ENCODE peak calls at places on chromosomes 5 and 9, in four cellular contexts. One of them, this sample, is unnamed.
A peak's percentile ranks its signal among the peaks of the same experiment; 100 is the strongest.

GRCh38 chr5:2752059-2752874 is 790 bp upstream of the IRX2 start:
- DNase-seq in HCT116: no peak
- DNase-seq in WTC11: peak; percentile 52
- DNase-seq in H1: peak; percentile 67
- DNase-seq in this sample: no peak

GRCh38 chr5:51373880-51374523 is 9.2 kb upstream of the ISL1 start:
- DNase-seq in WTC11: no peak
- DNase-seq in H1: no peak
- DNase-seq in HCT116: no peak
- DNase-seq in this sample: no peak

GRCh38 chr5:78716221-78716620 is 67.6 kb upstream of the LHFPL2 start:
- DNase-seq in HCT116: no peak
- DNase-seq in WTC11: no peak
- DNase-seq in H1: no peak
- DNase-seq in this sample: no peak

GRCh38 chr9:88258587-88258986 is 120.3 kb upstream of the SPATA31C2 start:
- DNase-seq in HCT116: no peak
- DNase-seq in WTC11: no peak
- DNase-seq in H1: no peak
- DNase-seq in this sample: no peak

GRCh38 chr9:95129651-95130291 is 187.7 kb downstream of the FANCC start:
- DNase-seq in H1: no peak
- DNase-seq in HCT116: no peak
- DNase-seq in WTC11: no peak
- DNase-seq in this sample: no peak

GRCh38 chr5:32443541-32444190 is 874 bp downstream of the ZFR start:
- DNase-seq in WTC11: peak; percentile 62
- DNase-seq in HCT116: no peak
- DNase-seq in H1: peak; percentile 79
- DNase-seq in this sample: no peak

GRCh38 chr5:96335873-96336272 is 97.2 kb downstream of the PCSK1 start:
- DNase-seq in H1: no peak
- DNase-seq in HCT116: no peak
- DNase-seq in WTC11: no peak
- DNase-seq in this sample: no peak

GRCh38 chr5:135027699-135028615 is 6.1 kb downstream of the PITX1 start:
- DNase-seq in WTC11: no peak
- DNase-seq in HCT116: no peak
- DNase-seq in H1: peak; percentile 72
- DNase-seq in this sample: no peak

GRCh38 chr5:14400085-14400484 is 181.5 kb upstream of the OTULINL start:
- DNase-seq in HCT116: no peak
- DNase-seq in H1: no peak
- DNase-seq in WTC11: no peak
- DNase-seq in this sample: no peak

GRCh38 chr5:116378007-116378831 is 196.4 kb downstream of the SEMA6A start:
- DNase-seq in H1: no peak
- DNase-seq in WTC11: no peak
- DNase-seq in HCT116: no peak
- DNase-seq in this sample: no peak

GRCh38 chr9:107983191-107983603 is 493.6 kb upstream of the KLF4 start:
- DNase-seq in H1: no peak
- DNase-seq in HCT116: no peak
- DNase-seq in WTC11: no peak
- DNase-seq in this sample: no peak

GRCh38 chr9:91785403-91785917 is 164.6 kb downstream of the ROR2 start:
- DNase-seq in HCT116: no peak
- DNase-seq in H1: no peak
- DNase-seq in WTC11: no peak
- DNase-seq in this sample: no peak

GRCh38 chr9:4435197-4435596 is 55.1 kb upstream of the SLC1A1 start:
- DNase-seq in HCT116: no peak
- DNase-seq in WTC11: no peak
- DNase-seq in H1: no peak
- DNase-seq in this sample: no peak

GRCh38 chr5:116652903-116653302 is 78.3 kb upstream of the SEMA6A start:
- DNase-seq in WTC11: no peak
- DNase-seq in HCT116: no peak
- DNase-seq in H1: no peak
- DNase-seq in this sample: no peak

GRCh38 chr5:87769137-87769536 is 356.4 kb upstream of the CCNH start:
- DNase-seq in WTC11: no peak
- DNase-seq in HCT116: no peak
- DNase-seq in H1: no peak
- DNase-seq in this sample: no peak

GRCh38 chr9:20898885-20899554 is 132.4 kb downstream of the HACD4 start:
- DNase-seq in WTC11: no peak
- DNase-seq in H1: no peak
- DNase-seq in HCT116: no peak
- DNase-seq in this sample: no peak

GRCh38 chr5:175873090-175873454 is 1.7 kb downstream of the CPLX2 start:
- DNase-seq in WTC11: peak; percentile 84
- DNase-seq in H1: peak; percentile 92
- DNase-seq in HCT116: no peak
- DNase-seq in this sample: no peak

GRCh38 chr9:21252727-21253547 is 13.1 kb upstream of the IFNA14 start:
- DNase-seq in H1: no peak
- DNase-seq in HCT116: peak; percentile 38
- DNase-seq in WTC11: peak; percentile 21
- DNase-seq in this sample: no peak

GRCh38 chr9:95887926-95888497 is 12.5 kb downstream of the ERCC6L2 start:
- DNase-seq in H1: no peak
- DNase-seq in WTC11: no peak
- DNase-seq in HCT116: no peak
- DNase-seq in this sample: no peak

DNA sequence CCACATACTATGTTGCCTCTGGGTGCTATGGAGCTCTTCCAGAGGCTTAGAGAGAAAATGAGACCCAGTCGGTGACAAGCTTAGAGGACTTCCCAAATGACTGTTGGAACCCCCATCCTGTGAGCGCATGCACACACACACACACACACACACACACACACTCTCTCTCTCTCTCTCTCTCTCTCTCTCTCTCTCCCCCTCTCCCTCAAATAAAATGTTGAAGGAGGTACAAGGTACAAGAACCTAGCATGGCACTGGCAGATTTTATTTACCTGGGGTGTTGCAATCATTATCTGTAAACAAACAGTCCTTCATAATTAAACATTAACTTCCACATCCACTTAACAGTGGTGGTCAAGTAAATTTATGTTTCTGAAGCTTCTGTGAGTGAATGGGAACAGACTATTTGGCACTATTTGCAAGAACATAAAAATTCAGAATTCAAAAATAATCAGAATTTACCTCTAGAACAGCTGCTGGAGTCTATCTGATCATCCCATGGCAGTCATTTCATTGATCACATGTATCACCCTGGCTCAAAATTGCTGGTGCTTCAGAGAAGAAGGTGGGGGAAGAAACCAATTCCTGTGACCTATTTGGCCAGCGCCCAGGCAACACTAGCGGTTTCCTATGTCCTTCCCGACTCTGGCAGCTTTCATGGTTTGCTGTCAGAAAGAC is 24.9 kb downstream of the TRPM3 start:
- DNase-seq in HCT116: no peak
- DNase-seq in WTC11: no peak
- DNase-seq in H1: no peak
- DNase-seq in this sample: no peak
- TF ChIP-seq ATF3 in HCT116: no peak
- TF ChIP-seq ATF3 in WTC11: no peak
- TF ChIP-seq ATF3 in H1: no peak
- TF ChIP-seq ATF3 in this sample: no peak

DNA sequence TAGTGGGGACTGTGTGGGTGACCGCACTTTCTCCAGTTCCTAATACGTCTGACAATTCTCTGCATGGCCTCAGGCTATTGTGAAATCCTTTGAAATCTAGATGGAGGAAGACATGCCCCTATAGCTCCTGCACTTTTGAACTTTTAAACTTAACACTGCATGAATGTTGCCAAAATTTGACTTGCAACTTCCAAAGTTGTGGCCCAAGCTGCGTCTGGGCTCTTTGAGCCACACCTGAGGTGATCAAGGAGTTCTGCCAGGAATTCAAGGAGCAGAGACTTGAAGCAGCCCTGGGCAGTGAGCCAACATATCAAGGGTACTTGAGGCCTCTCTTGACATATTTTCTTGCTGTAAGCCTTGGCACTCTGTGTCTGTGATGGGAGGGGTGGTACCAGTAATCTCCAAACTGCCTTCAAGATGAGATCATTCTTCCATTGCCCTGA is 1336.1 kb upstream of the CDH9 start:
- DNase-seq in HCT116: no peak
- DNase-seq in H1: no peak
- DNase-seq in WTC11: no peak
- DNase-seq in this sample: no peak
- TF ChIP-seq ATF3 in HCT116: no peak
- TF ChIP-seq ATF3 in H1: no peak
- TF ChIP-seq ATF3 in WTC11: no peak
- TF ChIP-seq ATF3 in this sample: no peak

GRCh38 chr9:121743441-121744001 is 92.1 kb downstream of the DAB2IP start:
- DNase-seq in HCT116: peak; percentile 56
- DNase-seq in WTC11: peak; percentile 69
- DNase-seq in H1: peak; percentile 69
- DNase-seq in this sample: no peak
- TF ChIP-seq ATF3 in HCT116: no peak
- TF ChIP-seq ATF3 in WTC11: no peak
- TF ChIP-seq ATF3 in H1: no peak
- TF ChIP-seq ATF3 in this sample: no peak

GRCh38 chr5:27377626-27378025 is 339.2 kb upstream of the CDH9 start:
- DNase-seq in WTC11: no peak
- DNase-seq in H1: no peak
- DNase-seq in HCT116: no peak
- DNase-seq in this sample: no peak
- TF ChIP-seq ATF3 in WTC11: no peak
- TF ChIP-seq ATF3 in H1: no peak
- TF ChIP-seq ATF3 in HCT116: no peak
- TF ChIP-seq ATF3 in this sample: no peak

GRCh38 chr9:109574061-109574882 is 76.2 kb upstream of the PTPN3 start:
- DNase-seq in H1: no peak
- DNase-seq in HCT116: peak; percentile 38
- DNase-seq in WTC11: no peak
- DNase-seq in this sample: peak; percentile 5

GRCh38 chr9:109582386-109582785 is 84.3 kb upstream of the PTPN3 start:
- DNase-seq in H1: no peak
- DNase-seq in HCT116: no peak
- DNase-seq in WTC11: no peak
- DNase-seq in this sample: no peak

GRCh38 chr9:109579191-109579948 is 81.3 kb upstream of the PTPN3 start:
- DNase-seq in H1: no peak
- DNase-seq in WTC11: no peak
- DNase-seq in HCT116: no peak
- DNase-seq in this sample: no peak

DNA sequence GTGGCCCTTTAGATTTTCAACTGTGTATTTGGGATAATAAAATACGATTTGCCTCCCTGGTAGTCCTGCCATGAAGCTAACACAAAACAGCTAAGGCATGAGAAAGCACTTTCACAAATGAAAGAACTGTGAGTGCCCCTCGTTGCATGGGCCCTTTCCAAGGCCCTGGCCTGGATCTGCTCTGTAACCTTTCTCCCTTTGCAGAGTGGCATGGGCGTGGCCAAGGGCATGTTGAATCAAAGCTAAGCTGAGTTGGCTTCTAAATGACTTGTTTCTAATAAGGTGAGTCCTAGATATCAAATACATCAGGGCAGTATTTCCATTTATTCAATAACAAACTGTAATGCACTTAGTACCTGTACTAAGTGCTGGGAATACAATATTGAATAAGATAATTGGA is 78.7 kb upstream of the PTPN3 start:
- DNase-seq in WTC11: no peak
- DNase-seq in HCT116: no peak
- DNase-seq in H1: no peak
- DNase-seq in this sample: no peak
- TF ChIP-seq ATF3 in WTC11: no peak
- TF ChIP-seq ATF3 in HCT116: no peak
- TF ChIP-seq ATF3 in H1: no peak
- TF ChIP-seq ATF3 in this sample: no peak

GRCh38 chr9:74534847-74535246 is 37.7 kb downstream of the RORB start:
- DNase-seq in WTC11: no peak
- DNase-seq in H1: no peak
- DNase-seq in HCT116: no peak
- DNase-seq in this sample: no peak
- TF ChIP-seq ATF3 in WTC11: no peak
- TF ChIP-seq ATF3 in H1: no peak
- TF ChIP-seq ATF3 in HCT116: no peak
- TF ChIP-seq ATF3 in this sample: no peak

DNA sequence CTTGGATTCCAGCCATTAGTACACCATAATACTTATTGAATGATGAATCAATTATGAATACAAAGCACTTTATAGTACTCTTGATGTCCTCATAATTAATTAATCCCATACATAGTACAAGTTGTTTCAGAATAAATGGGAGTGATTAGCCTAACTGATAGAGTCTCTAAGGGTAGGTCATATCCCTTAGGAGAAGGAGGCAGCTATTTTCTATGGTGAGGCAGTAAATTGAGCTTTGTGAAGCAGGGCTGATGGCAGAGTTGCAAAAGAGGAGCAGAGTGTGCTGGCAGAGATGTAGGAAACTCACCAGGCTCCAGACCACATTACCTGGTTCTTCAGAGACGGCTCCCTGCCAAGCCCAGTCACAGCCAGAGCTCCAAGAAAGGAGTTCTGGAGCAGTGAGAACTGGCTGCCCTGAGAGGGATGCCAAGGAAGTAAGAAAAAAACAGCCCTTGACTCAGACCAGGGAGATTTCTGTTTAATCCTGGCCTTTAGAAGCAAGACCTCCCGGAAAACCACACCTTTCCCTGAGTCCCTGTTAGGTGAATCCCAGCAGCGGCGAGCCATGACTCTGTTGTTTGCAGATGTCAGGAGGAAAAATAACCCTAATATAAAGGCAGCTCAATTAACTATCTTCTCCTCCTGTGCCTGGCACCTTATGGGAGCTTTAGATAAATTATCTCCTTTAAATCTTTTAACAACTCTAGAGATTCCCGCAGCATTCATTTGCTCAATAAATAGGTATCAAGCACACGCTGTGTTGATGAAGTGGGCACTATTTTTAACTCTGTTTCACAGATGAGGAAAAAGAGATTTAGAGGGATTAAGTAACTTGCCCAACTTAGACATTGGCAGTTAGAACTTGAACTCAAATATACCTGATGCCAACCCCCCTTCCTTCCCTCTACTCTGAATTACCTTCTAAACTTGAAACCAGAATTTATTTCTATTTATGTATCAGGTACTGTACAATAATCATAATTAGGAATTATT is 112.7 kb downstream of the SH3TC2 start:
- DNase-seq in H1: no peak
- DNase-seq in WTC11: no peak
- DNase-seq in HCT116: no peak
- DNase-seq in this sample: no peak
- TF ChIP-seq ATF3 in H1: no peak
- TF ChIP-seq ATF3 in WTC11: no peak
- TF ChIP-seq ATF3 in HCT116: no peak
- TF ChIP-seq ATF3 in this sample: no peak